ENCODE peak calls at places on chromosomes 16 and 17, in six cellular contexts. X, Z, D, C, B and Y are unnamed samples.

GRCh38 chr17:10653987-10654386 is 3.1 kb downstream of the MYH3 start:
- DNase-seq in X (no peak), Z (no peak), D (no peak), C (no peak), B (no peak), Y (no peak)

GRCh38 chr17:17367931-17368330 is 64.8 kb downstream of the NT5M start:
- DNase-seq in X (no peak), Z (no peak), D (no peak), C (no peak), B (no peak), Y (no peak)

GRCh38 chr16:66028505-66029216 is 337.8 kb upstream of the CDH5 start:
- DNase-seq in X (no peak), Z (no peak), D (no peak), C (no peak), B (no peak), Y (no peak)

GRCh38 chr17:47707056-47707791 is 13.3 kb downstream of the TBKBP1 start:
- DNase-seq in X (peak; percentile 32), Z (no peak), D (no peak), C (no peak), B (no peak), Y (no peak)

GRCh38 chr16:55399911-55400310 is 75.9 kb downstream of the IRX6 start:
- DNase-seq in X (no peak), Z (no peak), D (no peak), C (no peak), B (no peak), Y (no peak)

GRCh38 chr16:57647136-57647875 is 18.9 kb downstream of the ADGRG1 start:
- DNase-seq in X (no peak), Z (no peak), D (no peak), C (no peak), B (no peak), Y (no peak)

GRCh38 chr16:19935696-19936095 is 51.0 kb upstream of the GPRC5B start:
- DNase-seq in X (no peak), Z (no peak), D (no peak), C (no peak), B (no peak), Y (no peak)

GRCh38 chr17:81959362-81960129 is 1.4 kb downstream of the NOTUM start:
- DNase-seq in X (peak; percentile 40), Z (no peak), D (no peak), C (peak; percentile 72), B (peak; percentile 87), Y (no peak)

GRCh38 chr17:13601317-13601775 is 383 bp downstream of the HS3ST3A1 start:
- DNase-seq in X (no peak), Z (no peak), D (no peak), C (no peak), B (no peak), Y (no peak)

GRCh38 chr16:60271382-60272180 is 1537.5 kb upstream of the GOT2 start:
- DNase-seq in X (no peak), Z (no peak), D (no peak), C (no peak), B (no peak), Y (no peak)

GRCh38 chr17:59347975-59348391 is 16.5 kb downstream of the YPEL2 start:
- DNase-seq in X (no peak), Z (no peak), D (no peak), C (no peak), B (no peak), Y (no peak)

GRCh38 chr16:65658339-65659275 is 536.7 kb upstream of the CDH11 start:
- DNase-seq in X (no peak), Z (no peak), D (no peak), C (no peak), B (no peak), Y (no peak)

GRCh38 chr16:24344791-24345190 is 88.7 kb downstream of the CACNG3 start:
- DNase-seq in X (no peak), Z (no peak), D (no peak), C (no peak), B (no peak), Y (no peak)

GRCh38 chr17:42399948-42400843 is 12.0 kb upstream of the STAT3 start:
- DNase-seq in X (no peak), Z (no peak), D (no peak), C (no peak), B (no peak), Y (no peak)

GRCh38 chr16:66159987-66160386 is 206.5 kb upstream of the CDH5 start:
- DNase-seq in X (no peak), Z (no peak), D (no peak), C (no peak), B (no peak), Y (no peak)

GRCh38 chr16:19315889-19316288 is 30.4 kb downstream of the CLEC19A start:
- DNase-seq in X (no peak), Z (no peak), D (no peak), C (no peak), B (no peak), Y (no peak)

GRCh38 chr17:40567377-40567776 is 2.1 kb upstream of the CCR7 start:
- DNase-seq in X (no peak), Z (no peak), D (no peak), C (no peak), B (no peak), Y (no peak)

GRCh38 chr16:58678716-58679115 is 5.9 kb downstream of the SLC38A7 start:
- DNase-seq in X (no peak), Z (no peak), D (no peak), C (no peak), B (no peak), Y (no peak)

GRCh38 chr17:50946223-50946890 is 80.2 kb upstream of the TOB1 start:
- DNase-seq in X (no peak), Z (no peak), D (no peak), C (no peak), B (no peak), Y (no peak)

GRCh38 chr17:7717756-7718350 is 309 bp downstream of the DNAH2 start:
- DNase-seq in X (no peak), Z (no peak), D (no peak), C (no peak), B (no peak), Y (no peak)

DNA sequence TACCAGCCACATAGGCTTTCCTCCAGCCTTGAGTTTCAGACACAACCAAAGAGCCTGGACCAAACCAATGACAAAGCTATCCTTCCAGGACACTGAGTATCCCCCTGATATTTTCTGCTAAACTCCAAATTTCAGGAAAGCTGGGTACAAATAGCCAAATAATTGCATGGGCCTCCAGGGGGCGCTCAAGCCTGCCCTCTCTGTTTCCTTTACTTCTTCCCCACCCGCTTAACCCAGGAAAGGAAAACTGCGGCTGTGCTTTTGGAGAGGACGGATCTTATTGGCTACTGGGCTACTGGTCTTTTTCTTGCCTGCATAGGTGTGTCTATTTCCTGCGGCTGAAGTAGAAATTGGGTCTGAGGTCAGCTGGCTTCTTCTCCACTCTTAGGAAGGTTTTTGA is 30.1 kb downstream of the GNGT2 start:
- DNase-seq in X (peak; percentile 65), Z (peak; percentile 28), D (peak; percentile 74), C (peak; percentile 89), B (peak; percentile 76), Y (no peak)
- TF ChIP-seq YY1 in X (no peak), Z (peak; percentile 28), D (peak; percentile 53), C (peak; percentile 5), B (no peak), Y (no peak)

GRCh38 chr16:88807142-88807625 is 3.6 kb downstream of the CDT1 start:
- DNase-seq in X (no peak), Z (no peak), D (no peak), C (no peak), B (no peak), Y (no peak)

GRCh38 chr16:88809068-88809675 is 2.6 kb downstream of the APRT start:
- DNase-seq in X (no peak), Z (no peak), D (no peak), C (no peak), B (no peak), Y (no peak)

GRCh38 chr16:88809676-88810165 is 2.0 kb downstream of the APRT start:
- DNase-seq in X (no peak), Z (no peak), D (no peak), C (no peak), B (no peak), Y (no peak)

GRCh38 chr16:88806491-88807111 is 3.0 kb downstream of the CDT1 start:
- DNase-seq in X (no peak), Z (no peak), D (no peak), C (no peak), B (no peak), Y (no peak)

DNA sequence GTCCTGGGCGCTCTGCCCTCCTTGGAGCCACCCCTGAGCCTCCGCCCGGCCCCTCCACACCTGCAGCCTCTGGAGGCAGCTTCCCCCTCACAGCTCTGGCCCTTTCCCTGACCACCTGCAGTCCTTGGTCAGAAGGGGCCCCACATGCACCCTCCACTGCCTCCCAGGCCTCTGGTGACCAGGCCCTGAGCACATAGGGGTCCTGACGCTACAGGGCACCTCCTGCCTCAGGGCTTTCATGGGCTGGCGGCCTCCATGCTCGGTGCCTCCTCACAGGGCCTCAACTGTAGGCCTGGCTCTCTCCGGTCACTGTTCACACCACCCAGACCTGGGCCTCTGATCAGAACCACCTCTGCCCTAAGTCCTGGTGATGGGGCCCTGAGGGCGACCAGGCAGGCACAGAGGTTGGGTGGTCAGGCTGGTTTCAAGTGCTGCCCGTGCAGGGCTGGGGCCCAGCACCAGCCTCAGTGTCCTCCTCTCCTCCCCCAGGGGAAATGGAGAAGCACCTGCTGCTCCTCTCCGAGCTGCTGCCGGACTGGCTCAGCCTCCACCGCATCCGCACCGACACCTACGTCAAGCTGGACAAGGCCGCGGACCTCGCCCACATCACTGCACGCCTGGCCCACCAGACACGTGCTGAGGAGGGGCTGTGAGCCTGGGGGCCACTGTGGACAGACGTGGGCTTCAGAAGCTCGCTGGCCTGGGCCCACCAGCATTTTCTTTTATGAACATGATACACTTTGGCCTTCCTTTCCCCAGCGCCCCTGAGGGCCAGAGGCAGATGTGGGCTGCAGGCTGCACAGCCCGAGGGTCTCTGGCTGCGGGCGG is 3.9 kb downstream of the APRT start:
- DNase-seq in X (no peak), Z (no peak), D (no peak), C (no peak), B (no peak), Y (no peak)
- H3K36me3 ChIP-seq in X (peaks cover 43% of the 10 kb centered on the region), Z (peaks cover 6% of the 10 kb centered on the region), D (peaks cover 19% of the 10 kb centered on the region), C (peaks cover 36% of the 10 kb centered on the region), B (peaks cover 69% of the 10 kb centered on the region), Y (peaks cover 71% of the 10 kb centered on the region)

GRCh38 chr16:30068750-30069574 is 3.4 kb downstream of the ALDOA start:
- DNase-seq in X (peak; percentile 54), Z (no peak), D (no peak), C (no peak), B (no peak), Y (no peak)
- TF ChIP-seq ZNF274 in X (no peak), Z (no peak), D (no peak), C (no peak), B (no peak), Y (no peak)

DNA sequence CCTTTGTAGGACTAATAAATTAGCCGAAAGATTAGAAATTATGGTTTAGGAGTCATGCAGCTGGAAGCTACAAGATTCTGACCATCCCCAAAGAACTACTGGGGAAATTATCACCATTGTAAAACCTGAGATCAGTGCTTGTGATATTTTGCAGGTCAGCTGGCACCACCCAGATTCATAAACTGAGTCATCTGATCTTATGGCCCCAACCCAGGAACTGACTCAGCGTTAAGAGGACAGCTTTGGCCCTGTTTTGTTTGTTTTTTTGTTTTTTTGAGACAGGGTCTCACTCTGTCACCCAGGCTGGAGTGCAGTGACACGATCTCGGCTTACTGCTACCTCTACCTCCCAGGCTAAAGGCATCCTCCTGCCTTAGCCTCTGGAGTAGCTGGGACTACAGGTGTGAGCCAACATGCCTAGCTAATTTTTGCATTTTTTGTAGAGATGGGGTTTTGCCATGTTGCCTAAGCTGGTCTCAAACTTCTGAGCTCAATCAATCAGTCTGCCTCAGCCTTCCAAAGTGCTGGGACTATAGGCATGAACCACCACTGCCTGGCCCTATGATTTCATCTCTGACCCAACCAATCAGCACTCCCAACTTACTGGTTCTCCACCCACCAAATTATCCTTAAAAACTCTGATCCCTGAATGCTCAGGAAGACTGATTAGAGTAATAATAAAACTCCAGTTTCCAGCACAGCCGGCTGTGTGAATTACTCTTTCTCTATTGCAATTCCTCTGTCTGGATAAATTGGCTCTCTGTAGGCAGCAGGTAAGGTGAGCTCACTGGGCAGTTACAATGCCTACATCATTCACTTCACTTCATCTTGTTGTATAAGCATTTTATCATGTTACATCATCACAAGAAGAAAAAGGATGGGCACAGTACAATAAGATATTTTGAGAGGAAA is 79.4 kb upstream of the KSR1 start:
- DNase-seq in X (no peak), Z (no peak), D (peak; percentile 23), C (no peak), B (no peak), Y (no peak)
- TF ChIP-seq YY1 in X (no peak), Z (no peak), D (no peak), C (no peak), B (no peak), Y (no peak)